ENCODE peak calls at places on chromosomes 12 and 14, in eight cellular contexts. One of them, this sample, is unnamed.

GRCh38 chr12:103727638-103728037 is 113.4 kb downstream of the NT5DC3 start:
- DNase-seq in PC-9: no peak
- DNase-seq in fibroblast of the aortic adventitia: no peak
- DNase-seq in glutamatergic neuron: no peak
- DNase-seq in mammary epithelial cell: no peak
- DNase-seq in RWPE1: no peak
- DNase-seq in BJ: no peak
- DNase-seq in lower leg skin: no peak
- DNase-seq in this sample: no peak

GRCh38 chr14:24215495-24216344 is at the start of gene MDP1:
- DNase-seq in BJ: peak
- DNase-seq in mammary epithelial cell: peak
- DNase-seq in glutamatergic neuron: peak
- DNase-seq in lower leg skin: peak
- DNase-seq in PC-9: peak
- DNase-seq in RWPE1: peak
- DNase-seq in fibroblast of the aortic adventitia: peak
- DNase-seq in this sample: peak

GRCh38 chr12:7190268-7191055 is 976 bp downstream of the PEX5 start:
- DNase-seq in RWPE1: peak
- DNase-seq in glutamatergic neuron: no peak
- DNase-seq in fibroblast of the aortic adventitia: peak
- DNase-seq in PC-9: no peak
- DNase-seq in BJ: no peak
- DNase-seq in mammary epithelial cell: peak
- DNase-seq in lower leg skin: peak
- DNase-seq in this sample: no peak

GRCh38 chr14:90805662-90806548 is 10.3 kb downstream of the TTC7B start:
- DNase-seq in RWPE1: no peak
- DNase-seq in BJ: no peak
- DNase-seq in glutamatergic neuron: no peak
- DNase-seq in mammary epithelial cell: no peak
- DNase-seq in PC-9: no peak
- DNase-seq in lower leg skin: no peak
- DNase-seq in fibroblast of the aortic adventitia: peak
- DNase-seq in this sample: no peak

GRCh38 chr14:38994721-38995120 is 108.3 kb downstream of the SEC23A start:
- DNase-seq in BJ: no peak
- DNase-seq in glutamatergic neuron: no peak
- DNase-seq in mammary epithelial cell: no peak
- DNase-seq in lower leg skin: no peak
- DNase-seq in fibroblast of the aortic adventitia: no peak
- DNase-seq in PC-9: no peak
- DNase-seq in RWPE1: no peak
- DNase-seq in this sample: no peak

GRCh38 chr14:24940213-24940783 is 109.6 kb downstream of the STXBP6 start:
- DNase-seq in lower leg skin: no peak
- DNase-seq in PC-9: no peak
- DNase-seq in BJ: no peak
- DNase-seq in glutamatergic neuron: no peak
- DNase-seq in fibroblast of the aortic adventitia: no peak
- DNase-seq in RWPE1: no peak
- DNase-seq in mammary epithelial cell: no peak
- DNase-seq in this sample: no peak

GRCh38 chr14:89833120-89833521 is 121.4 kb downstream of the EFCAB11 start:
- DNase-seq in RWPE1: no peak
- DNase-seq in lower leg skin: no peak
- DNase-seq in mammary epithelial cell: no peak
- DNase-seq in BJ: no peak
- DNase-seq in fibroblast of the aortic adventitia: peak
- DNase-seq in PC-9: peak
- DNase-seq in glutamatergic neuron: no peak
- DNase-seq in this sample: no peak

GRCh38 chr14:88005978-88006851 is 1.3 kb downstream of the GPR65 start:
- DNase-seq in glutamatergic neuron: no peak
- DNase-seq in mammary epithelial cell: no peak
- DNase-seq in PC-9: no peak
- DNase-seq in BJ: no peak
- DNase-seq in lower leg skin: no peak
- DNase-seq in fibroblast of the aortic adventitia: no peak
- DNase-seq in RWPE1: no peak
- DNase-seq in this sample: no peak

GRCh38 chr12:104720346-104721064 is 237.6 kb downstream of the SLC41A2 start:
- DNase-seq in lower leg skin: no peak
- DNase-seq in RWPE1: no peak
- DNase-seq in PC-9: no peak
- DNase-seq in BJ: no peak
- DNase-seq in fibroblast of the aortic adventitia: no peak
- DNase-seq in glutamatergic neuron: no peak
- DNase-seq in mammary epithelial cell: no peak
- DNase-seq in this sample: no peak

GRCh38 chr14:33709286-33709685 is 241.6 kb downstream of the EGLN3 start:
- DNase-seq in glutamatergic neuron: no peak
- DNase-seq in lower leg skin: no peak
- DNase-seq in RWPE1: no peak
- DNase-seq in BJ: no peak
- DNase-seq in fibroblast of the aortic adventitia: no peak
- DNase-seq in mammary epithelial cell: no peak
- DNase-seq in PC-9: no peak
- DNase-seq in this sample: no peak

GRCh38 chr14:63290741-63291286 is 27.9 kb downstream of the GPHB5 start:
- DNase-seq in mammary epithelial cell: no peak
- DNase-seq in RWPE1: no peak
- DNase-seq in lower leg skin: no peak
- DNase-seq in PC-9: no peak
- DNase-seq in glutamatergic neuron: no peak
- DNase-seq in fibroblast of the aortic adventitia: peak
- DNase-seq in BJ: no peak
- DNase-seq in this sample: no peak

GRCh38 chr12:40263616-40264409 is 39.0 kb downstream of the LRRK2 start:
- DNase-seq in fibroblast of the aortic adventitia: no peak
- DNase-seq in BJ: peak
- DNase-seq in lower leg skin: no peak
- DNase-seq in glutamatergic neuron: no peak
- DNase-seq in mammary epithelial cell: no peak
- DNase-seq in RWPE1: no peak
- DNase-seq in PC-9: no peak
- DNase-seq in this sample: no peak

GRCh38 chr14:22849212-22849819 is 12.9 kb downstream of the MMP14 start:
- DNase-seq in fibroblast of the aortic adventitia: peak
- DNase-seq in PC-9: no peak
- DNase-seq in BJ: no peak
- DNase-seq in glutamatergic neuron: no peak
- DNase-seq in lower leg skin: peak
- DNase-seq in RWPE1: peak
- DNase-seq in mammary epithelial cell: peak
- DNase-seq in this sample: peak

GRCh38 chr12:132244724-132245295 is 84.6 kb downstream of the GALNT9 start:
- DNase-seq in fibroblast of the aortic adventitia: no peak
- DNase-seq in mammary epithelial cell: no peak
- DNase-seq in BJ: no peak
- DNase-seq in glutamatergic neuron: peak
- DNase-seq in PC-9: no peak
- DNase-seq in RWPE1: no peak
- DNase-seq in lower leg skin: no peak
- DNase-seq in this sample: no peak

GRCh38 chr12:71060426-71060825 is 97.4 kb downstream of the TSPAN8 start:
- DNase-seq in PC-9: no peak
- DNase-seq in glutamatergic neuron: no peak
- DNase-seq in lower leg skin: no peak
- DNase-seq in RWPE1: no peak
- DNase-seq in fibroblast of the aortic adventitia: no peak
- DNase-seq in BJ: no peak
- DNase-seq in mammary epithelial cell: no peak
- DNase-seq in this sample: no peak

GRCh38 chr14:62006116-62006737 is 244.0 kb downstream of the SNAPC1 start:
- DNase-seq in RWPE1: no peak
- DNase-seq in mammary epithelial cell: no peak
- DNase-seq in PC-9: no peak
- DNase-seq in BJ: peak
- DNase-seq in glutamatergic neuron: no peak
- DNase-seq in lower leg skin: no peak
- DNase-seq in fibroblast of the aortic adventitia: no peak
- DNase-seq in this sample: no peak

GRCh38 chr12:56115329-56115728 is 1.1 kb upstream of the RPL41 start:
- DNase-seq in PC-9: no peak
- DNase-seq in lower leg skin: no peak
- DNase-seq in fibroblast of the aortic adventitia: peak
- DNase-seq in RWPE1: no peak
- DNase-seq in glutamatergic neuron: no peak
- DNase-seq in mammary epithelial cell: peak
- DNase-seq in BJ: no peak
- DNase-seq in this sample: no peak

GRCh38 chr12:46773537-46773936 is 52.3 kb downstream of the SLC38A4 start:
- DNase-seq in RWPE1: no peak
- DNase-seq in glutamatergic neuron: no peak
- DNase-seq in PC-9: no peak
- DNase-seq in BJ: no peak
- DNase-seq in lower leg skin: no peak
- DNase-seq in mammary epithelial cell: no peak
- DNase-seq in fibroblast of the aortic adventitia: no peak
- DNase-seq in this sample: no peak

GRCh38 chr12:3313655-3314305 is 177.2 kb upstream of the PRMT8 start:
- DNase-seq in PC-9: peak
- DNase-seq in lower leg skin: no peak
- DNase-seq in mammary epithelial cell: no peak
- DNase-seq in glutamatergic neuron: peak
- DNase-seq in RWPE1: peak
- DNase-seq in fibroblast of the aortic adventitia: no peak
- DNase-seq in BJ: no peak
- DNase-seq in this sample: no peak
- TF ChIP-seq CTCF in PC-9: peak
- TF ChIP-seq CTCF in lower leg skin: no peak
- TF ChIP-seq CTCF in mammary epithelial cell: peak
- TF ChIP-seq CTCF in glutamatergic neuron: peak
- TF ChIP-seq CTCF in RWPE1: no peak
- TF ChIP-seq CTCF in fibroblast of the aortic adventitia: peak
- TF ChIP-seq CTCF in BJ: peak
- TF ChIP-seq CTCF in this sample: no peak

GRCh38 chr12:29838768-29839167 is 55.0 kb upstream of the TMTC1 start:
- DNase-seq in lower leg skin: no peak
- DNase-seq in glutamatergic neuron: no peak
- DNase-seq in RWPE1: no peak
- DNase-seq in BJ: no peak
- DNase-seq in mammary epithelial cell: no peak
- DNase-seq in PC-9: no peak
- DNase-seq in fibroblast of the aortic adventitia: no peak
- DNase-seq in this sample: no peak

GRCh38 chr12:29847246-29847645 is 63.5 kb upstream of the TMTC1 start:
- DNase-seq in BJ: no peak
- DNase-seq in glutamatergic neuron: no peak
- DNase-seq in lower leg skin: no peak
- DNase-seq in RWPE1: no peak
- DNase-seq in mammary epithelial cell: no peak
- DNase-seq in fibroblast of the aortic adventitia: no peak
- DNase-seq in PC-9: no peak
- DNase-seq in this sample: no peak

GRCh38 chr12:29844667-29845066 is 60.9 kb upstream of the TMTC1 start:
- DNase-seq in glutamatergic neuron: no peak
- DNase-seq in BJ: no peak
- DNase-seq in PC-9: no peak
- DNase-seq in fibroblast of the aortic adventitia: peak
- DNase-seq in mammary epithelial cell: peak
- DNase-seq in RWPE1: no peak
- DNase-seq in lower leg skin: no peak
- DNase-seq in this sample: no peak
- TF ChIP-seq CTCF in glutamatergic neuron: no peak
- TF ChIP-seq CTCF in BJ: no peak
- TF ChIP-seq CTCF in PC-9: no peak
- TF ChIP-seq CTCF in fibroblast of the aortic adventitia: no peak
- TF ChIP-seq CTCF in mammary epithelial cell: no peak
- TF ChIP-seq CTCF in RWPE1: no peak
- TF ChIP-seq CTCF in lower leg skin: no peak
- TF ChIP-seq CTCF in this sample: no peak

DNA sequence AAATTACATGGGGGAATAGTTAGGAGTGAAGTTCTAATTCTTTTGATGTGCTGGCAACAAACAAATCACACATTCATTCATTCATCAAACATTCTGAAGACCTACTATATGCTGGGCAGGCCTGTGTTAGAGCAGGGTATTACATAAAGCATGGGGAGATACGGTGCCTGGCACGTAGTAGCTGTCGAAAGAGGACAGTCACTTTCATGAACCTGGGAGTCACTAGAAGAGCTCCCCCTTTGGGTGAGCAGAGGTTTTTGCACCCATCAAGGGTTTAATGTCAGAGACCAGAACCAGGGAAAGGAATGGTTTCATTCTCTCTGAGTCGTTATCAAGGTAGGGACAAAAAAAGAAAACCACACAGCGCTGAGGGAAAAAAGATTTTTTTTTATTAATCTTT is 10.0 kb downstream of the LHX5 start:
- DNase-seq in mammary epithelial cell: no peak
- DNase-seq in BJ: no peak
- DNase-seq in PC-9: peak
- DNase-seq in fibroblast of the aortic adventitia: no peak
- DNase-seq in glutamatergic neuron: no peak
- DNase-seq in RWPE1: peak
- DNase-seq in lower leg skin: no peak
- DNase-seq in this sample: no peak
- TF ChIP-seq CTCF in mammary epithelial cell: peak
- TF ChIP-seq CTCF in BJ: peak
- TF ChIP-seq CTCF in PC-9: peak
- TF ChIP-seq CTCF in fibroblast of the aortic adventitia: peak
- TF ChIP-seq CTCF in glutamatergic neuron: no peak
- TF ChIP-seq CTCF in RWPE1: no peak
- TF ChIP-seq CTCF in lower leg skin: no peak
- TF ChIP-seq CTCF in this sample: no peak

GRCh38 chr14:36258241-36258640 is 62.2 kb downstream of the MBIP start:
- DNase-seq in lower leg skin: no peak
- DNase-seq in fibroblast of the aortic adventitia: no peak
- DNase-seq in RWPE1: no peak
- DNase-seq in glutamatergic neuron: no peak
- DNase-seq in PC-9: no peak
- DNase-seq in BJ: no peak
- DNase-seq in mammary epithelial cell: no peak
- DNase-seq in this sample: no peak

GRCh38 chr14:36256131-36256801 is 64.2 kb downstream of the MBIP start:
- DNase-seq in BJ: no peak
- DNase-seq in PC-9: no peak
- DNase-seq in lower leg skin: peak
- DNase-seq in RWPE1: no peak
- DNase-seq in mammary epithelial cell: no peak
- DNase-seq in fibroblast of the aortic adventitia: peak
- DNase-seq in glutamatergic neuron: no peak
- DNase-seq in this sample: no peak

DNA sequence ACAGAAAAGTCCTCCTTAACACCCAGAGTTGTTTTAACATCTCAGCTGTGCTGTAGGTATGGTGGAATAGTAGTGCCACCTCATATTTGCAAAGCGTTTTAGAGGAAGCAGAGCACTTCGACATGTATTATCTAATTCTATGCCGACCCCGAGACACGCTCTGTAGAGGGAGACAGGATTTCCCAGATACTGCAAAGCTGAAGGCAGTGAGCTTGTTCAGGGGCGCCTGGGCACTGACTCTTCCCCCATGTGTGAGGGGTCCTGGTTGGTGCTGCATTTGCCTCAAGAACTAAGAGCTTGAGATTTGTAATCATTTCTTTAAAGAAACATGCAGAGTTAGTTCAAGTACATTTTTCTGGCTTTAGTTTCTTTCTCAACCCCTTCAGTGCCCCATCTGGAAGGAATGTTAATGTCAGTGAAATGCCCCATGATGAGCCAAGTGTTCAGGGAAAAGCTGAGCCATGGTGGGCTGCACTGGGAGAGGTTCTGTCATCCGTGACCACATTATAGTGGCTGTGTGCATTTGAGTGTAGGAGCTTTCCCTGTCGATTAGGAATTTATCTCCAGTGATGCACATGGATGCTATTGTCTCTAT is 66.3 kb downstream of the MBIP start:
- DNase-seq in RWPE1: no peak
- DNase-seq in fibroblast of the aortic adventitia: peak
- DNase-seq in glutamatergic neuron: no peak
- DNase-seq in lower leg skin: no peak
- DNase-seq in mammary epithelial cell: peak
- DNase-seq in PC-9: no peak
- DNase-seq in BJ: no peak
- DNase-seq in this sample: no peak
- TF ChIP-seq CTCF in RWPE1: no peak
- TF ChIP-seq CTCF in fibroblast of the aortic adventitia: peak
- TF ChIP-seq CTCF in glutamatergic neuron: no peak
- TF ChIP-seq CTCF in lower leg skin: no peak
- TF ChIP-seq CTCF in mammary epithelial cell: peak
- TF ChIP-seq CTCF in PC-9: peak
- TF ChIP-seq CTCF in BJ: peak
- TF ChIP-seq CTCF in this sample: no peak